ENCODE peak calls at places on chromosomes 16 and 17, in five cellular contexts. G, A, C, I and X are unnamed samples. For H3K36me3, the result is how much of the 10 kb centered on the place peaks cover.

GRCh38 chr16:67517661-67518423 is 10.8 kb upstream of the RIPOR1 start:
- DNase-seq in C (no peak), A (no peak), G (no peak), I (no peak), X (peak)

GRCh38 chr16:12758670-12759558 is 44.8 kb downstream of the CPPED1 start:
- DNase-seq in C (no peak), G (no peak), I (no peak), A (peak), X (no peak)

GRCh38 chr16:65975049-65975708 is 391.3 kb upstream of the CDH5 start:
- DNase-seq in C (no peak), A (no peak), G (peak), I (peak), X (no peak)

GRCh38 chr16:1430759-1431496 is at the start of gene PERCC1:
- DNase-seq in I (no peak), G (no peak), A (peak), C (no peak), X (no peak)

GRCh38 chr17:65664296-65664695 is 102.8 kb upstream of the AXIN2 start:
- DNase-seq in A (no peak), I (no peak), C (no peak), G (no peak), X (no peak)

GRCh38 chr16:89822188-89823086 is 5.8 kb upstream of the SPIRE2 start:
- DNase-seq in I (peak), G (no peak), C (no peak), A (no peak), X (peak)

GRCh38 chr17:9028171-9028570 is 6.9 kb downstream of the NTN1 start:
- DNase-seq in I (no peak), A (no peak), G (no peak), C (no peak), X (no peak)

GRCh38 chr16:27749547-27749875 is 199.6 kb downstream of the KATNIP start:
- DNase-seq in G (no peak), C (no peak), I (no peak), A (no peak), X (no peak)

GRCh38 chr16:5034167-5034523 is 410 bp upstream of the NAGPA start:
- DNase-seq in I (no peak), G (no peak), C (no peak), A (no peak), X (no peak)

GRCh38 chr17:78092794-78093324 is 35.7 kb downstream of the TMC6 start:
- DNase-seq in I (no peak), G (no peak), C (no peak), A (no peak), X (no peak)

GRCh38 chr17:78082988-78083387 is 45.6 kb downstream of the TMC6 start:
- DNase-seq in I (no peak), A (no peak), C (no peak), G (no peak), X (no peak)

GRCh38 chr17:78086740-78087139 is 41.8 kb downstream of the TMC6 start:
- DNase-seq in I (no peak), C (no peak), G (no peak), A (no peak), X (no peak)

GRCh38 chr17:78089557-78090281 is 38.8 kb downstream of the TMC6 start:
- DNase-seq in G (no peak), A (no peak), I (no peak), C (no peak), X (no peak)

GRCh38 chr17:78088529-78088928 is 40.0 kb downstream of the TMC6 start:
- DNase-seq in I (no peak), G (no peak), C (no peak), A (no peak), X (no peak)
- H3K36me3 ChIP-seq in I (under half), G (half or more), C (half or more), A (under half), X (under half)

GRCh38 chr17:27259356-27259755 is 34.6 kb upstream of the WSB1 start:
- DNase-seq in C (no peak), A (no peak), I (no peak), G (no peak), X (no peak)

GRCh38 chr17:27257031-27257357 is 36.9 kb upstream of the WSB1 start:
- DNase-seq in I (no peak), G (no peak), C (no peak), A (no peak), X (no peak)

DNA sequence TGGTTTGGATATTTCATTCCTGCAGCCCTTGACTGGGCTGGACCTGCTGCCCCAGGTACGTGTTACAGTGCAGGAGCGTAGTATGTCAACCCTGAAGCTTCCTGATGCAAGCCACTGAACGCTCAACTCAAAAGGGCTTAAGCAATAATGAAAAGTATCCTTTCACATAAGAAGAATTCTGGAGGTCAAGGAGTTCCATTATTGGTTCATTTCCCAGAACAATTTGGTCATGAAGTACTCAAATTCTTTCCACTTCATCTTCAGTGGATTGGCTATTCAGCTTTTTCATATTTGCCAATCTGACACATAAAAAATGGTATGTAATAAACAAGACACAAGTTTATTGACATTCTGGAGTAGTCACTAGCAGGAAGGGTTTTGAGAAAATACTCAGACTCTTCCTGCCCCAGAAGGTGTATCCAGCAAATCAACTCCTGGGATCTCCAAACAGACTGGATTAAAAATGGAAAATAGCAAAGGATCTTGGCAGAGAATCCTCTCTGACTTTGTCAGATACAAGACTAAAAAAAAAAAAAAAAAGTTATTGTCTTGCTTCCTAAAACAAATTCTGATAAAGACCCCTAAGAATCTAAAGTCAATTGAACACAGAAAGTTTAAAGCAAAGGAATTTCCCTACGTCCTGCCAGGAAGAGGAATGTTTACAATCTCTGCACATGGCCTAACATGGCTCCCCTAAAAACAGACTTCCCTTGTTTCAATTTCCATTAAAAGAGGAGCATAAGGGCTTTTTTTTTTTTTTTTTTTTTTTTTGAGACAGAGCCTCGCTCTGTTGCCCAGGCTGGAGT is 37.5 kb upstream of the WSB1 start:
- DNase-seq in A (no peak), G (no peak), I (no peak), C (no peak), X (no peak)
- H3K36me3 ChIP-seq in A (under half), G (under half), I (under half), C (under half), X (under half)

GRCh38 chr17:64538508-64539120 is 31.8 kb downstream of the CEP95 start:
- DNase-seq in G (no peak), I (no peak), A (no peak), C (no peak), X (no peak)

GRCh38 chr17:64537488-64537887 is 30.7 kb downstream of the CEP95 start:
- DNase-seq in G (no peak), C (no peak), I (no peak), A (no peak), X (no peak)

GRCh38 chr17:64535357-64535756 is 28.6 kb downstream of the CEP95 start:
- DNase-seq in I (no peak), C (no peak), A (no peak), G (no peak), X (no peak)

GRCh38 chr17:64534187-64534586 is 27.4 kb downstream of the CEP95 start:
- DNase-seq in A (no peak), I (no peak), C (no peak), G (no peak), X (no peak)

DNA sequence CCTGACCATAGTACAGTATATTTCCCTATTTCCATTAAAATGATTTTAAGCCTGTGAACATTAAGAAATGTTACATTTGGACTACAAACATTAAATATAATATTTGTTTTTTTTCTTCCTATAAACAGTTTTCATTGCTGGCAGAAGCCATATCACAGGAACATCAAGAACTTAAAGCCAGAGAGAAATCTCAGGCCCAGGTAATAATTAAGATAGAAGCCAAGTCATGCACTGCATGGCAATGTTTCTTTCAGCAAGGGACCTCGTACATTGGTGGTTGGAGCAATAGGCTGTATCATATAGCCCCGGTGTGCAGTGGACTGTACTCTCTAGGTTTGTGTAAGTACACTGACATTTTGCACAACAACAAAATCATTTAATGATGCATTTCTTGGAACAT is 30.1 kb downstream of the CEP95 start:
- DNase-seq in C (no peak), G (no peak), A (no peak), I (no peak), X (no peak)
- H3K36me3 ChIP-seq in C (half or more), G (half or more), A (under half), I (under half), X (under half)

GRCh38 chr16:10926094-10926493 is 16.2 kb downstream of the DEXI start:
- DNase-seq in C (no peak), G (no peak), I (no peak), A (no peak), X (no peak)
- H3K36me3 ChIP-seq in C (under half), G (under half), I (under half), A (under half), X (under half)

GRCh38 chr16:18797746-18798145 is 3.6 kb downstream of the ARL6IP1 start:
- DNase-seq in G (no peak), I (no peak), A (no peak), C (no peak), X (no peak)
- H3K36me3 ChIP-seq in G (half or more), I (under half), A (under half), C (half or more), X (under half)

DNA sequence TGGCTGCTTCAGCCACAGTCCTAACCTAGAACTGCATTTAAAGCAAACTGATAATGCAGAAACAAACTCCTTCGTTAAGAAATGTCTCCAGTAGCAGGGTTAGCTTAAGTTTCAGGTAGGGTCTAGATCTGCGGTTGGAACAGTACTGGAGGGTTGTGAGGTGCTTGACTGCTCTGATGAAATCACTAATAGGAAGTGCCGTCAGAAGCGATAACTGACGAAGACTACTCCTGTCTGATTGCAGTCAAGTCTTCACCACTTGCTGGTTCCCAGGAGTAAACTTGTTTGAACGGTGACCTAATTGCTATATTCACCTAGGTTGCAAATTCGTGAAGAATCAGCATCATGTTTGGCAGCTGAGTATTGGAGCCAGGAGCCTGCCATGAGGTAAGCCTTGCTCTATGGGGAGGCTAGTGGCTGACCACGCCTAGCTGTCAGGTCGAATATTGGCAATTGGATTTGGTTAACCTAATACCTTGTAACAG is 24.5 kb downstream of the TRPV2 start:
- DNase-seq in G (no peak), C (no peak), A (no peak), I (no peak), X (no peak)
- H3K36me3 ChIP-seq in G (half or more), C (under half), A (under half), I (under half), X (under half)

DNA sequence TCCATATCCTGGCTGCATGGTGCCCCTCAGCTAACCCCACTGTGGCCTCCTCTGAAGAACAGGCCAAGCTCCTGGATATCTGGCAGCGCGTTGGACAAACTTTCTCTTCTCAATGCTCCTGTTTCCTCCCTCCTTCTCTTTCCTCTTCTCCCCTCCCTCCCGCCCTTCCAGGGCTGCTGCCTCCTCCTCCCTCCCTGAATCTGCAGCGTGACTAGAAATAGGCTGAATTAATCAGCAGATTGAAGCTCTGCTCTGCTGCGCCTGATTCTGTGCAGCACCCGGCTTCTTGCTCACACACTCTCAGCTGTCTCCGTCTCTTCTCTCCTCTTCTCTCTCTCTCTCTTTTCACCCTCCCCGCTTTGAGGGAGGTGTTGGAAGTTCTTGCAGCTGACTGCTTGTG is 19.8 kb downstream of the TMEM94 start:
- DNase-seq in I (no peak), A (no peak), G (no peak), C (peak), X (no peak)
- H3K36me3 ChIP-seq in I (under half), A (under half), G (half or more), C (under half), X (under half)